ENCODE peak calls at places on chromosomes 2 and 18, in ten cellular contexts. One of them, this sample, is unnamed.

GRCh38 chr18:69569133-69569532 is 168.4 kb downstream of the DOK6 start:
- DNase-seq in right cardiac atrium: no peak
- DNase-seq in iPS DF 19.7: no peak
- DNase-seq in HL-60: no peak
- DNase-seq in OCI-LY7: no peak
- DNase-seq in stimulated activated CD8-positive, alpha-beta memory T cell treated with anti-CD3 and anti-CD28 coated beads, Interleukin-15, amount 100 ng/mL, for 24 hours: no peak
- DNase-seq in K562: no peak
- DNase-seq in H9: no peak
- DNase-seq in neural crest cell: no peak
- DNase-seq in PC-3: no peak
- DNase-seq in this sample: no peak

GRCh38 chr2:181742908-181743722 is 62.8 kb upstream of the NEUROD1 start:
- DNase-seq in right cardiac atrium: no peak
- DNase-seq in iPS DF 19.7: no peak
- DNase-seq in HL-60: peak
- DNase-seq in OCI-LY7: peak
- DNase-seq in stimulated activated CD8-positive, alpha-beta memory T cell treated with anti-CD3 and anti-CD28 coated beads, Interleukin-15, amount 100 ng/mL, for 24 hours: no peak
- DNase-seq in K562: peak
- DNase-seq in H9: no peak
- DNase-seq in neural crest cell: peak
- DNase-seq in PC-3: peak
- DNase-seq in this sample: peak

GRCh38 chr2:14903709-14904374 is 271.3 kb downstream of the LRATD1 start:
- DNase-seq in right cardiac atrium: peak
- DNase-seq in iPS DF 19.7: peak
- DNase-seq in HL-60: peak
- DNase-seq in OCI-LY7: peak
- DNase-seq in stimulated activated CD8-positive, alpha-beta memory T cell treated with anti-CD3 and anti-CD28 coated beads, Interleukin-15, amount 100 ng/mL, for 24 hours: peak
- DNase-seq in K562: peak
- DNase-seq in H9: peak
- DNase-seq in neural crest cell: peak
- DNase-seq in PC-3: peak
- DNase-seq in this sample: no peak

GRCh38 chr2:240624950-240625621 is at the start of gene GPR35:
- DNase-seq in right cardiac atrium: peak
- DNase-seq in iPS DF 19.7: no peak
- DNase-seq in HL-60: peak
- DNase-seq in OCI-LY7: no peak
- DNase-seq in stimulated activated CD8-positive, alpha-beta memory T cell treated with anti-CD3 and anti-CD28 coated beads, Interleukin-15, amount 100 ng/mL, for 24 hours: peak
- DNase-seq in K562: peak
- DNase-seq in H9: peak
- DNase-seq in neural crest cell: no peak
- DNase-seq in PC-3: no peak
- DNase-seq in this sample: no peak

GRCh38 chr2:33530614-33531344 is 54.3 kb downstream of the RASGRP3 start:
- DNase-seq in right cardiac atrium: no peak
- DNase-seq in iPS DF 19.7: no peak
- DNase-seq in HL-60: no peak
- DNase-seq in OCI-LY7: peak
- DNase-seq in stimulated activated CD8-positive, alpha-beta memory T cell treated with anti-CD3 and anti-CD28 coated beads, Interleukin-15, amount 100 ng/mL, for 24 hours: no peak
- DNase-seq in K562: no peak
- DNase-seq in H9: no peak
- DNase-seq in neural crest cell: no peak
- DNase-seq in PC-3: no peak
- DNase-seq in this sample: no peak

GRCh38 chr2:26685943-26686839 is 6.3 kb upstream of the KCNK3 start:
- DNase-seq in right cardiac atrium: no peak
- DNase-seq in iPS DF 19.7: no peak
- DNase-seq in HL-60: no peak
- DNase-seq in OCI-LY7: no peak
- DNase-seq in stimulated activated CD8-positive, alpha-beta memory T cell treated with anti-CD3 and anti-CD28 coated beads, Interleukin-15, amount 100 ng/mL, for 24 hours: no peak
- DNase-seq in K562: no peak
- DNase-seq in H9: no peak
- DNase-seq in neural crest cell: no peak
- DNase-seq in PC-3: peak
- DNase-seq in this sample: no peak

GRCh38 chr18:58649966-58650816 is 21.1 kb upstream of the MALT1 start:
- DNase-seq in right cardiac atrium: no peak
- DNase-seq in iPS DF 19.7: no peak
- DNase-seq in HL-60: no peak
- DNase-seq in OCI-LY7: no peak
- DNase-seq in stimulated activated CD8-positive, alpha-beta memory T cell treated with anti-CD3 and anti-CD28 coated beads, Interleukin-15, amount 100 ng/mL, for 24 hours: no peak
- DNase-seq in K562: no peak
- DNase-seq in H9: no peak
- DNase-seq in neural crest cell: no peak
- DNase-seq in PC-3: no peak
- DNase-seq in this sample: no peak

GRCh38 chr2:144268036-144268678 is 251.8 kb downstream of the ZEB2 start:
- DNase-seq in right cardiac atrium: no peak
- DNase-seq in iPS DF 19.7: peak
- DNase-seq in HL-60: no peak
- DNase-seq in OCI-LY7: no peak
- DNase-seq in stimulated activated CD8-positive, alpha-beta memory T cell treated with anti-CD3 and anti-CD28 coated beads, Interleukin-15, amount 100 ng/mL, for 24 hours: no peak
- DNase-seq in K562: no peak
- DNase-seq in H9: peak
- DNase-seq in neural crest cell: no peak
- DNase-seq in PC-3: no peak
- DNase-seq in this sample: no peak

GRCh38 chr18:5424903-5425302 is 118.9 kb downstream of the EPB41L3 start:
- DNase-seq in right cardiac atrium: no peak
- DNase-seq in iPS DF 19.7: no peak
- DNase-seq in HL-60: peak
- DNase-seq in OCI-LY7: peak
- DNase-seq in stimulated activated CD8-positive, alpha-beta memory T cell treated with anti-CD3 and anti-CD28 coated beads, Interleukin-15, amount 100 ng/mL, for 24 hours: no peak
- DNase-seq in K562: no peak
- DNase-seq in H9: no peak
- DNase-seq in neural crest cell: no peak
- DNase-seq in PC-3: peak
- DNase-seq in this sample: no peak

GRCh38 chr2:22375094-22375493 is 1009.9 kb upstream of the KLHL29 start:
- DNase-seq in right cardiac atrium: no peak
- DNase-seq in iPS DF 19.7: no peak
- DNase-seq in HL-60: no peak
- DNase-seq in OCI-LY7: no peak
- DNase-seq in stimulated activated CD8-positive, alpha-beta memory T cell treated with anti-CD3 and anti-CD28 coated beads, Interleukin-15, amount 100 ng/mL, for 24 hours: no peak
- DNase-seq in K562: no peak
- DNase-seq in H9: peak
- DNase-seq in neural crest cell: no peak
- DNase-seq in PC-3: no peak
- DNase-seq in this sample: no peak

GRCh38 chr2:26925100-26925791 is 45.2 kb upstream of the MAPRE3 start:
- DNase-seq in right cardiac atrium: no peak
- DNase-seq in iPS DF 19.7: no peak
- DNase-seq in HL-60: no peak
- DNase-seq in OCI-LY7: no peak
- DNase-seq in stimulated activated CD8-positive, alpha-beta memory T cell treated with anti-CD3 and anti-CD28 coated beads, Interleukin-15, amount 100 ng/mL, for 24 hours: no peak
- DNase-seq in K562: no peak
- DNase-seq in H9: peak
- DNase-seq in neural crest cell: no peak
- DNase-seq in PC-3: no peak
- DNase-seq in this sample: no peak

This sample was measured in hippocampal formation.